ENCODE peak calls at places on chromosome 17, in four cellular contexts. K, L, Z and Q are unnamed samples.

GRCh38 chr17:8022358-8023038 is 16.4 kb upstream of the ALOX15B start:
- DNase-seq in K (no peak), L (no peak), Z (no peak), Q (no peak)

GRCh38 chr17:74898376-74898946 is 5.0 kb upstream of the FADS6 start:
- DNase-seq in K (no peak), L (no peak), Z (no peak), Q (no peak)

GRCh38 chr17:50056961-50057330 is 1.0 kb downstream of the ITGA3 start:
- DNase-seq in K (peak), L (no peak), Z (no peak), Q (no peak)

GRCh38 chr17:27315322-27315721 is 21.4 kb downstream of the WSB1 start:
- DNase-seq in K (peak), L (no peak), Z (no peak), Q (no peak)

GRCh38 chr17:51128089-51128488 is 7.4 kb upstream of the SPAG9 start:
- DNase-seq in K (no peak), L (peak), Z (no peak), Q (no peak)

GRCh38 chr17:55462711-55463110 is 41.1 kb upstream of the MMD start:
- DNase-seq in K (no peak), L (no peak), Z (no peak), Q (no peak)

GRCh38 chr17:74332763-74333220 is 6.8 kb downstream of the KIF19 start:
- DNase-seq in K (peak), L (no peak), Z (no peak), Q (no peak)

GRCh38 chr17:32993977-32994376 is 2.3 kb downstream of the SPACA3 start:
- DNase-seq in K (no peak), L (no peak), Z (no peak), Q (no peak)

GRCh38 chr17:27893834-27894503 is 804 bp upstream of the LYRM9 start:
- DNase-seq in K (no peak), L (no peak), Z (no peak), Q (no peak)

GRCh38 chr17:17169396-17169795 is 36.7 kb downstream of the PLD6 start:
- DNase-seq in K (no peak), L (no peak), Z (no peak), Q (no peak)

GRCh38 chr17:47275245-47275984 is 21.8 kb downstream of the ITGB3 start:
- DNase-seq in K (peak), L (no peak), Z (no peak), Q (no peak)

GRCh38 chr17:57612202-57613071 is 132.7 kb downstream of the CCDC182 start:
- DNase-seq in K (no peak), L (no peak), Z (no peak), Q (no peak)

GRCh38 chr17:30345527-30346075 is 11.7 kb upstream of the TMIGD1 start:
- DNase-seq in K (no peak), L (no peak), Z (no peak), Q (no peak)

GRCh38 chr17:50467114-50467854 is 1.4 kb downstream of the CHAD start:
- DNase-seq in K (no peak), L (no peak), Z (no peak), Q (no peak)

GRCh38 chr17:32136856-32137255 is 5.4 kb upstream of the RHOT1 start:
- DNase-seq in K (no peak), L (no peak), Z (no peak), Q (no peak)

GRCh38 chr17:58492238-58493121 is 4.3 kb upstream of the HSF5 start:
- DNase-seq in K (no peak), L (no peak), Z (no peak), Q (no peak)

GRCh38 chr17:51741447-51741846 is 417.1 kb downstream of the CA10 start:
- DNase-seq in K (no peak), L (no peak), Z (no peak), Q (no peak)

GRCh38 chr17:72470338-72471133 is 349.7 kb downstream of the SOX9 start:
- DNase-seq in K (no peak), L (no peak), Z (no peak), Q (no peak)

GRCh38 chr17:61490540-61490975 is 38.3 kb downstream of the TBX4 start:
- DNase-seq in K (no peak), L (no peak), Z (no peak), Q (no peak)

GRCh38 chr17:3532859-3533142 is 24.8 kb downstream of the TRPV3 start:
- DNase-seq in K (no peak), L (no peak), Z (no peak), Q (no peak)

GRCh38 chr17:33012522-33013033 is 20.9 kb downstream of the SPACA3 start:
- DNase-seq in K (no peak), L (no peak), Z (no peak), Q (no peak)

GRCh38 chr17:27367121-27367981 is 73.4 kb downstream of the WSB1 start:
- DNase-seq in K (no peak), L (no peak), Z (no peak), Q (no peak)

GRCh38 chr17:49515196-49515770 is 20.2 kb downstream of the NGFR start:
- DNase-seq in K (peak), L (peak), Z (peak), Q (peak)

GRCh38 chr17:43360739-43361498 is 37.9 kb upstream of the ARL4D start:
- DNase-seq in K (peak), L (no peak), Z (peak), Q (no peak)

GRCh38 chr17:44865231-44865660 is 17.6 kb downstream of the HIGD1B start:
- DNase-seq in K (peak), L (peak), Z (peak), Q (no peak)

GRCh38 chr17:67718325-67718941 is 697 bp downstream of the NOL11 start:
- DNase-seq in K (peak), L (no peak), Z (peak), Q (no peak)

GRCh38 chr17:31627960-31628359 is 231.1 kb downstream of the COPRS start:
- DNase-seq in K (no peak), L (no peak), Z (no peak), Q (no peak)

DNA sequence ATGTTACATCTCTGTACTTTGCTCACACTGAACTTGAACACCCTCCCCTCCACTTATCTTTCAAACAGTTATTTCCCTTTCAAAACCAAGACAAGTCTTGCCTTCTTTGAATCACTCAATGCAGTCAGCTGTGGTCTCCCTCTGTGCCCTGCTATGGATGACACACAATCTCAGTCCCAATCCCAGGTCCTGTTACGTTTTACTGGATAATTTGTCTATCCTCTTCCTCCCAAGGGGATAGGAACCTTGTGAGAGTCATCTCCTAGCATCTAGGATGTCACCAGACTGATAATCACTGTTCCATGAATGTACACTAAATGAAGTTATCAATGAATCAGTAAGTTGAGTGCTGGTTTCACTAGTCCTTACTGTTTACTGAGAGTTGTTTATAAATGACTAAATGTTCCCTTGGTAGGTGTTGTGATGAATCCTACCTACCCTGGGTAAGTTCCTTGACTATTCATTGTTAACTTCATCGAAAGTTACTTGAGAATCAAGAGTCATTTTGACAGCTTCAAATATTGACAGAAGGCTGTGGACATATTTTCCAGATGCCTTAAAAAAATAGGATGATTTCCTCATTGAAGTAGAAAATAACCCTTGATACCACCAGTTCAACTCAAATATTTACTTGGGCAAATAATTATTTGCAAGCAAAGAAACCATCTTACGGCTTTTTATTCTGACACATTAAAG is 244.9 kb downstream of the PRKCA start:
- DNase-seq in K (no peak), L (no peak), Z (no peak), Q (no peak)
- TF ChIP-seq POLR2AphosphoS5 in K (no peak), L (no peak), Z (no peak), Q (no peak)

GRCh38 chr17:63680700-63681099 is 19.2 kb downstream of the LIMD2 start:
- DNase-seq in K (no peak), L (no peak), Z (no peak), Q (no peak)

GRCh38 chr17:63679214-63679613 is 20.7 kb downstream of the LIMD2 start:
- DNase-seq in K (no peak), L (no peak), Z (no peak), Q (no peak)

GRCh38 chr17:63682981-63683380 is 16.9 kb downstream of the LIMD2 start:
- DNase-seq in K (no peak), L (no peak), Z (no peak), Q (no peak)

GRCh38 chr17:63682441-63682840 is 17.5 kb downstream of the LIMD2 start:
- DNase-seq in K (no peak), L (no peak), Z (no peak), Q (no peak)

DNA sequence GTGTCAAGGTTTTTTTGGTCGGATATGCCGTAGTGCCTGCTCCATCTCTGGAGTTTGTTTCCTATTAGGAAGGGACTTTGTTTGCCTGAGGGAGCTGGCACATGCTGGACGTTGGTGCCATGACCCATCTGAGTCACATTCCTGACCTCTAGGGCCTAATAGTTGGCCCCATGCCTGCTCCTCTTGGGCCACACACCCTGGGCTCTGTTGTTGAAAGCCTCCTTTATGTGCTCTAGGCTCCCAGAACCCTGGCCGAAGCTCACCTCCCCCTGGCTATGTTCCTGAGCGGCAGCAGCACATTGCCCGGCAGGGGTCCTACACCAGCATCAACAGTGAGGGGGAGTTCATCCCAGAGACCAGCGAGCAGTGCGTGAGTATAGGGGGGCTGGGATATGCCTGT is 18.4 kb downstream of the LIMD2 start:
- DNase-seq in K (no peak), L (no peak), Z (no peak), Q (no peak)
- TF ChIP-seq POLR2AphosphoS5 in K (no peak), L (no peak), Z (no peak), Q (no peak)

DNA sequence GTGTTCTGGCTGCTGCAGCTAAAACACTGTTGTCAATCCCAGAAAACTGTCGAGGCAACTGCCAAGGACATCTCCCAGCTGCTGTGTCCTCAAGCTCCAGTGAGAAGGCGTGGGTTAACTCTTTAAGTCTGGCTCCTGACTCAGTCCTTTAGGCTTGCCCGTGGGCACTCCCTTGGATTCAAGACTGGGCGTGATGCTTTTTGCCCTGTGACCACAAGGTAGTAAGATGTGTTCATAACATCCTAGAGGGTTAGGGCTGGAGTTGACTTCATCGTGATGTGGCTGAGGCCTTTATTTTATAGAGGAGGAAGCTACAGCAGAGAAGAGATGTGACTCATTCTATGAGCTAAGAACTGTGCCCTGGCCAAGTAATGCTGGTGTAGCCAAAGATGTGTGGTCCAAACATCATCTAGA is 50.9 kb upstream of the TEKT3 start:
- DNase-seq in K (no peak), L (no peak), Z (no peak), Q (no peak)
- TF ChIP-seq POLR2AphosphoS5 in K (no peak), L (no peak), Z (no peak), Q (peak)

GRCh38 chr17:68760141-68760475 is 158.9 kb upstream of the FAM20A start:
- DNase-seq in K (no peak), L (no peak), Z (no peak), Q (no peak)
- TF ChIP-seq POLR2AphosphoS5 in K (no peak), L (no peak), Z (no peak), Q (no peak)

GRCh38 chr17:41511130-41511529 is 5.7 kb upstream of the KRT13 start:
- DNase-seq in K (peak), L (no peak), Z (no peak), Q (no peak)
- TF ChIP-seq POLR2AphosphoS5 in K (no peak), L (peak), Z (no peak), Q (no peak)

GRCh38 chr17:79850571-79851460 is 11.6 kb upstream of the CBX4 start:
- DNase-seq in K (no peak), L (peak), Z (no peak), Q (no peak)
- TF ChIP-seq POLR2AphosphoS5 in K (no peak), L (peak), Z (no peak), Q (no peak)

GRCh38 chr17:82243648-82244412 is 15.0 kb downstream of the SLC16A3 start:
- DNase-seq in K (no peak), L (no peak), Z (no peak), Q (no peak)

GRCh38 chr17:82246365-82247174 is 17.7 kb downstream of the SLC16A3 start:
- DNase-seq in K (peak), L (no peak), Z (no peak), Q (no peak)

GRCh38 chr17:82244413-82245140 is 15.7 kb downstream of the SLC16A3 start:
- DNase-seq in K (peak), L (no peak), Z (no peak), Q (no peak)

GRCh38 chr17:82246040-82246364 is 17.2 kb downstream of the SLC16A3 start:
- DNase-seq in K (no peak), L (no peak), Z (no peak), Q (no peak)

DNA sequence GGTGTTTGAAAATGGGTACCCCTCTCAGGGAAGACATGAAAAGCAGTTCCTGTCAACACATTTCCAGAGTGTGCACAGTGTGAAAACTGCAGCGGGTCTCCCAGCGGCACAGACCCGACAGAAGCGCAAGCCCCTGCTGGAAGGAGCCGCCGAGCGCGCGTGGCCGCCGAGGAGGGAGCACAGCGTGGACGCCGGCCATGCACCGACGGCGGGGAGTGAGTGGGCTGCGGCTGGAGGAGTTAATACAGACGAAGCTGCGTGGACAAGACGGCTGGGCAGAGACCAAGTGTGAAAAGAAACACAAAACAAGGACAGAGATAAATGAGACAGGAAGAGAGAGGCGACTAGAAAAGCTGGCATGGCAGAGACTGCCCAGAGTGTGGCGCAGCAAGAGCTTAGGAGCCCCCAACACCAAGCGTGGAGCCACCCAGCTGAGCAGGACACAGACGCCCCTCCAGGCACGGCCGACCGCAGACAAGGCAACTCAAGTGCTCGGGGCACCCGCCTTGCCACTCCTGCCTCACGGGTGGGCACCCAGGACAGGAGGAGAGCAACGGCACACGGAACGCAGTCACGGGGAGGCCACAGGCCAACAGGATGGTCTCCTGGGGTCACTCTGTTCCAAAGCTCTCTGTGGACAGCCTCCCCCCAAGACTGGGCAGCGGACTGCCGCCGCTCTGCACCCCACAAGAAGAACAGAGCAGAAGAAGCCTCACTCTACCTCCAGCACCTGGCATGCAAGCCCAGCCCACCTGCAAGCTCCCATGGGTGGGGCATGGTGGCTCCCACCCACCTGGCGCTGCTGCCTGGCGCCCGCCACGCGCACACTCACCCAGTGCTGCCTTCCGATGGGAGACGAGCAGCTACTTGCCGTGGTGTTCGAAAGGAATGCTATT is 16.6 kb downstream of the SLC16A3 start:
- DNase-seq in K (no peak), L (no peak), Z (no peak), Q (no peak)
- TF ChIP-seq POLR2AphosphoS5 in K (no peak), L (peak), Z (peak), Q (no peak)

GRCh38 chr17:76174072-76174471 is 33.0 kb upstream of the FOXJ1 start:
- DNase-seq in K (no peak), L (no peak), Z (no peak), Q (no peak)
- TF ChIP-seq POLR2AphosphoS5 in K (no peak), L (no peak), Z (no peak), Q (no peak)

GRCh38 chr17:6787081-6787693 is 11.2 kb downstream of the FBXO39 start:
- DNase-seq in K (no peak), L (no peak), Z (no peak), Q (no peak)
- TF ChIP-seq POLR2AphosphoS5 in K (no peak), L (no peak), Z (no peak), Q (no peak)

GRCh38 chr17:77450742-77451270 is 310.0 kb downstream of the SEC14L1 start:
- DNase-seq in K (no peak), L (no peak), Z (no peak), Q (no peak)

GRCh38 chr17:77449908-77450741 is 309.4 kb downstream of the SEC14L1 start:
- DNase-seq in K (peak), L (no peak), Z (no peak), Q (no peak)

GRCh38 chr17:77451894-77452852 is 311.4 kb downstream of the SEC14L1 start:
- DNase-seq in K (peak), L (no peak), Z (no peak), Q (no peak)

GRCh38 chr17:77449373-77449907 is 308.7 kb downstream of the SEC14L1 start:
- DNase-seq in K (no peak), L (no peak), Z (no peak), Q (no peak)

DNA sequence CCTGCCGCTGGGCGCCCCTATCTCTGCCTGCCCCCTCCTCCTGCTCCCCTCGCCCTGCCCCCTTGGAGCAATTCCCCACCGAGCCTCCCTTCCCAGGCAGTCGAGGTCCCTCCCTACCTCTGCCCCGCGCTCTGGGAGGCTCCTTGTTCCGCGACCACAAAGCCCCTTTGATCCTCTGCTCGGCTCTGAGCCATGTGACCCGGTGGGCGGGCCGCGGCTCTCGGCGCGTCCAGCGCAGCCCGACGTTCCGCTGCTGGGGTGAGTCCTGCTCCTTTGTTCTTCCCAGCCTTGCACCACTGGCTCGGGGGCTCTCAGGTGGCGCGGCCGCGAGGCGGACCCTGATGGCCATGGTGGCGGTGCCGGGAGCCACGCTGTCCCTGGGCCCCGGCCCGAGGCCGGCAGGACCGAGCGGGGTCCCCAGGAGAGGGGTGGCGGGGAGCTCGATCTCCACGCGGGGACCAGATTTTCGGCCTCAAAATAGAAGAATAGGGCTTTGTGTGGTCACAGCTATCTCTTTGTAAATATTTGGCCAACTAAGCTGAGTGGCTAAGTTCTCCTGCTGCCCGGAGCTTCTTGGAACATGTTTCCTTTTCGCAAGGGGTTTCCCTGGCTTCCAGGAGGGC is 310.6 kb downstream of the SEC14L1 start:
- DNase-seq in K (peak), L (no peak), Z (peak), Q (no peak)
- TF ChIP-seq POLR2AphosphoS5 in K (peak), L (no peak), Z (peak), Q (no peak)